ENCODE peak calls at places on chromosomes 5 and 9, in four cellular contexts. R is WTC11, S is K562, B is HepG2. E is an unnamed sample.

GRCh38 chr9:77003366-77003765 is 16.1 kb upstream of the FOXB2 start:
- DNase-seq in R (no peak), S (no peak), B (no peak), E (no peak)

GRCh38 chr9:91948061-91948422 is 2.0 kb downstream of the ROR2 start:
- DNase-seq in R (peak; percentile 31), S (peak; percentile 40), B (no peak), E (no peak)

GRCh38 chr5:159971931-159972461 is 36.9 kb upstream of the TTC1 start:
- DNase-seq in R (peak; percentile 60), S (no peak), B (no peak), E (no peak)

GRCh38 chr5:56327810-56328209 is 94.7 kb upstream of the ANKRD55 start:
- DNase-seq in R (no peak), S (no peak), B (no peak), E (no peak)

GRCh38 chr5:178114325-178115135 is 1.2 kb downstream of the N4BP3 start:
- DNase-seq in R (no peak), S (no peak), B (no peak), E (no peak)

GRCh38 chr5:141753971-141754713 is 72.1 kb upstream of the ARAP3 start:
- DNase-seq in R (peak; percentile 77), S (peak; percentile 80), B (no peak), E (peak; percentile 34)

GRCh38 chr5:129110742-129111141 is 16.2 kb downstream of the ISOC1 start:
- DNase-seq in R (no peak), S (no peak), B (no peak), E (no peak)

GRCh38 chr5:113358696-113359095 is 76.1 kb downstream of the TSSK1B start:
- DNase-seq in R (no peak), S (no peak), B (no peak), E (no peak)

GRCh38 chr9:93207326-93207814 is 23.4 kb downstream of the WNK2 start:
- DNase-seq in R (no peak), S (no peak), B (no peak), E (no peak)

GRCh38 chr5:81789033-81789432 is 38.1 kb upstream of the SSBP2 start:
- DNase-seq in R (no peak), S (peak; percentile 26), B (no peak), E (no peak)

GRCh38 chr9:135618866-135619598 is 20.3 kb downstream of the GLT6D1 start:
- DNase-seq in R (no peak), S (no peak), B (no peak), E (no peak)

GRCh38 chr5:25553082-25553481 is 908.3 kb upstream of the CDH10 start:
- DNase-seq in R (no peak), S (no peak), B (no peak), E (no peak)

GRCh38 chr5:59729357-59729756 is 164.2 kb downstream of the PDE4D start:
- DNase-seq in R (no peak), S (no peak), B (no peak), E (no peak)

GRCh38 chr5:34685485-34686197 is 29.5 kb downstream of the RAI14 start:
- DNase-seq in R (no peak), S (no peak), B (peak; percentile 47), E (peak; percentile 67)

GRCh38 chr9:27939186-27939585 is 365.9 kb upstream of the C9orf72 start:
- DNase-seq in R (no peak), S (no peak), B (no peak), E (no peak)

GRCh38 chr5:83837261-83837894 is 116.7 kb upstream of the HAPLN1 start:
- DNase-seq in R (no peak), S (no peak), B (no peak), E (no peak)

GRCh38 chr5:134581241-134581981 is 51.2 kb downstream of the SAR1B start:
- DNase-seq in R (no peak), S (no peak), B (no peak), E (no peak)

GRCh38 chr9:5446451-5447236 is 3.7 kb upstream of the CD274 start:
- DNase-seq in R (no peak), S (no peak), B (no peak), E (no peak)

GRCh38 chr9:129579294-129579693 is 41.6 kb downstream of the C9orf50 start:
- DNase-seq in R (no peak), S (no peak), B (no peak), E (no peak)

GRCh38 chr5:90547072-90547536 is 11.5 kb upstream of the ADGRV1 start:
- DNase-seq in R (no peak), S (no peak), B (peak; percentile 62), E (no peak)

GRCh38 chr5:16457451-16457850 is 8.1 kb downstream of the ZNF622 start:
- DNase-seq in R (no peak), S (peak; percentile 29), B (no peak), E (no peak)
- TF ChIP-seq HMGXB4 in R (no peak), S (no peak), B (no peak), E (no peak)

DNA sequence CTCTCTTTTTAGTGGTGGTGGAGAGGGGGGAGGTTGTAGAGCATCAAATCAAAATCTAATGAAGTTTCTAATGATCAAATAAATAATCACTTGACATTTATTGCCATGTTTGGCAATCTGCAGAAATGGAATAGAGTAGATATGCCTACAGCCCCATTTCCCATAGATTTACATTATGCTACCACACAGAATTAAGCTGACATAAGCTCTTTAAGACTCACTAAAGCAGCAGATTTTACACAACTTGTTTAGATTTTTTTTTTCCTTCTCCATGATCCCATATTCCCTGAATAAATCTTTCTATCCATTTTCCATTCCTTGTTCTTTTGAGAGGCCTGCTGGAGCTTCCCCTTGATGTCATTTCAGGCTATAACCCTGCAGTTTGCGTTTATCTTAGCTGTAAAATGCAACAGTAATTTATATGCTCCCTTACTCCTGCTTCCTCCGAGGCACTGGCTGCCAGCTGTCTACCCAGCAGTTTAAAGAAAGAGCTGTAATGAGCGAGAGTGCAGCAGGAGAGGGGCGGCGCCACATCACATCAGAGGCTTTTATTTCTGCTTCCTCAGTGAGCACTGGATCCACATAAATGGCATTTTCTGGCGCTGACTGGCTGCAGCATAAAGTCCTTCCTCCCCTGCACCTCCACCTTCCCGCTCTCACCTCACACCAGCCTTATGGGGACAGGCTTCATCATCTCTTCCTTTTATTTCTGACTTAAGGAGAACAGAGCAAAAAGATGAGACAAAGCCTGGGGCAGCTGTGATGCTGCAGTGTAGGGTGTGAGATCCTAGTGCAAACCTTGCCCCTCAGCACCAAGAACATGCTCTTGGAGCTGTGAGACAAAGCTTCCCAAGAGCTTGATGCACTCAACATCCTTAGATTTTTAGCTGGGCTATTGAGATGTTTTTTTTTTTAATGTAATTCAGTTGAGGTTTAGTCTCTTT is 829.4 kb upstream of the ZNF608 start:
- DNase-seq in R (peak; percentile 19), S (no peak), B (no peak), E (no peak)
- TF ChIP-seq HMGXB4 in R (no peak), S (no peak), B (no peak), E (no peak)

GRCh38 chr5:69498384-69498783 is 5.8 kb downstream of the OCLN start:
- DNase-seq in R (no peak), S (no peak), B (no peak), E (no peak)

GRCh38 chr5:69504036-69504435 is 11.4 kb downstream of the OCLN start:
- DNase-seq in R (no peak), S (no peak), B (no peak), E (no peak)

GRCh38 chr5:69503144-69503488 is 10.5 kb downstream of the OCLN start:
- DNase-seq in R (no peak), S (no peak), B (no peak), E (no peak)

GRCh38 chr5:69505306-69505705 is 12.7 kb downstream of the OCLN start:
- DNase-seq in R (no peak), S (no peak), B (no peak), E (no peak)

GRCh38 chr5:69502375-69503143 is 10.0 kb downstream of the OCLN start:
- DNase-seq in R (no peak), S (no peak), B (peak; percentile 46), E (no peak)
- TF ChIP-seq HMGXB4 in R (no peak), S (no peak), B (no peak), E (no peak)

GRCh38 chr5:72281764-72282499 is 38.1 kb downstream of the MRPS27 start:
- DNase-seq in R (no peak), S (no peak), B (peak; percentile 35), E (peak; percentile 56)
- TF ChIP-seq HMGXB4 in R (no peak), S (no peak), B (no peak), E (no peak)

DNA sequence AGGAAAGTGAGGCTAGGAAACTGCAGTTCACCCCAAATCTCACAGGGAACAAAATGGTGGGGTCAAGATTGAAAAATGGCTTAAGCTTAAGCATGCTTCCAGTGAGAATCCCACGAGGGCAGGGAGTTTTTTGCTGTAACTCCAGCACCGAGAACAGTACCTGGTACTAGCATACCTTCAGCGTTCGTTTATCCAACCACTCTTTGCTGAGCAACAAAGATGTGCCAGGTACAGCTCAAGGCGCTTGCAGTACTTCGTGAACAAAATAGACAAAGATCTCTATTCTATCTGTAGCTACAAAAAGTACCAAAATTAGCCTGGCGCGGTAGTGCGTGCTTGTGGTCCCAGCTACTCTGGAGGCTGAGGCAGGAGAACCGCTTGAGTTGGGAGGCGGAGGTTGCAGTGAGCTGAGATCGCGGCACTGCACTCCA is 783 bp upstream of the PPP6C start:
- DNase-seq in R (no peak), S (no peak), B (no peak), E (no peak)
- TF ChIP-seq HMGXB4 in R (no peak), S (no peak), B (no peak), E (no peak)